ENCODE peak calls at places on chromosomes 4 and X, in five cellular contexts. One of them, this sample, is unnamed.

GRCh38 chr4:60619531-60620305 is 580.4 kb upstream of the ADGRL3 start:
- DNase-seq in GM04503: peak
- DNase-seq in mucosa of gallbladder: no peak
- DNase-seq in activated naive CD8-positive, alpha-beta T cell treated with anti-CD3 and anti-CD28 coated beads, Interleukin-2, amount 50 U/mL, for 24 hours: no peak
- DNase-seq in stimulated activated CD4-positive, alpha-beta T cell treated with anti-CD3 and anti-CD28 coated beads, TNF-alpha, amount 100 ng/mL, for 1 hour: no peak
- DNase-seq in this sample: peak

GRCh38 chrX:68929332-68930150 is 100.7 kb downstream of the EFNB1 start:
- DNase-seq in GM04503: no peak
- DNase-seq in mucosa of gallbladder: peak
- DNase-seq in activated naive CD8-positive, alpha-beta T cell treated with anti-CD3 and anti-CD28 coated beads, Interleukin-2, amount 50 U/mL, for 24 hours: no peak
- DNase-seq in stimulated activated CD4-positive, alpha-beta T cell treated with anti-CD3 and anti-CD28 coated beads, TNF-alpha, amount 100 ng/mL, for 1 hour: no peak
- DNase-seq in this sample: peak

GRCh38 chr4:27684501-27685077 is 823.9 kb downstream of the STIM2 start:
- DNase-seq in GM04503: peak
- DNase-seq in mucosa of gallbladder: peak
- DNase-seq in activated naive CD8-positive, alpha-beta T cell treated with anti-CD3 and anti-CD28 coated beads, Interleukin-2, amount 50 U/mL, for 24 hours: peak
- DNase-seq in stimulated activated CD4-positive, alpha-beta T cell treated with anti-CD3 and anti-CD28 coated beads, TNF-alpha, amount 100 ng/mL, for 1 hour: no peak
- DNase-seq in this sample: peak

GRCh38 chrX:42149786-42150185 is 226.4 kb upstream of the CASK start:
- DNase-seq in GM04503: peak
- DNase-seq in mucosa of gallbladder: no peak
- DNase-seq in activated naive CD8-positive, alpha-beta T cell treated with anti-CD3 and anti-CD28 coated beads, Interleukin-2, amount 50 U/mL, for 24 hours: no peak
- DNase-seq in stimulated activated CD4-positive, alpha-beta T cell treated with anti-CD3 and anti-CD28 coated beads, TNF-alpha, amount 100 ng/mL, for 1 hour: no peak
- DNase-seq in this sample: peak

GRCh38 chrX:9943420-9943819 is 23.7 kb upstream of the CLDN34 start:
- DNase-seq in GM04503: no peak
- DNase-seq in mucosa of gallbladder: no peak
- DNase-seq in activated naive CD8-positive, alpha-beta T cell treated with anti-CD3 and anti-CD28 coated beads, Interleukin-2, amount 50 U/mL, for 24 hours: no peak
- DNase-seq in stimulated activated CD4-positive, alpha-beta T cell treated with anti-CD3 and anti-CD28 coated beads, TNF-alpha, amount 100 ng/mL, for 1 hour: no peak
- DNase-seq in this sample: no peak

GRCh38 chr4:7976634-7977033 is 37.0 kb upstream of the AFAP1 start:
- DNase-seq in GM04503: no peak
- DNase-seq in mucosa of gallbladder: no peak
- DNase-seq in activated naive CD8-positive, alpha-beta T cell treated with anti-CD3 and anti-CD28 coated beads, Interleukin-2, amount 50 U/mL, for 24 hours: no peak
- DNase-seq in stimulated activated CD4-positive, alpha-beta T cell treated with anti-CD3 and anti-CD28 coated beads, TNF-alpha, amount 100 ng/mL, for 1 hour: no peak
- DNase-seq in this sample: no peak

GRCh38 chrX:124406294-124407013 is 60.1 kb downstream of the SH2D1A start:
- DNase-seq in GM04503: peak
- DNase-seq in mucosa of gallbladder: peak
- DNase-seq in activated naive CD8-positive, alpha-beta T cell treated with anti-CD3 and anti-CD28 coated beads, Interleukin-2, amount 50 U/mL, for 24 hours: peak
- DNase-seq in stimulated activated CD4-positive, alpha-beta T cell treated with anti-CD3 and anti-CD28 coated beads, TNF-alpha, amount 100 ng/mL, for 1 hour: peak
- DNase-seq in this sample: peak

GRCh38 chrX:129247642-129248041 is 275.6 kb downstream of the SMARCA1 start:
- DNase-seq in GM04503: no peak
- DNase-seq in mucosa of gallbladder: no peak
- DNase-seq in activated naive CD8-positive, alpha-beta T cell treated with anti-CD3 and anti-CD28 coated beads, Interleukin-2, amount 50 U/mL, for 24 hours: no peak
- DNase-seq in stimulated activated CD4-positive, alpha-beta T cell treated with anti-CD3 and anti-CD28 coated beads, TNF-alpha, amount 100 ng/mL, for 1 hour: no peak
- DNase-seq in this sample: no peak

GRCh38 chrX:70042399-70043371 is 7.1 kb downstream of the AWAT2 start:
- DNase-seq in GM04503: no peak
- DNase-seq in mucosa of gallbladder: peak
- DNase-seq in activated naive CD8-positive, alpha-beta T cell treated with anti-CD3 and anti-CD28 coated beads, Interleukin-2, amount 50 U/mL, for 24 hours: no peak
- DNase-seq in stimulated activated CD4-positive, alpha-beta T cell treated with anti-CD3 and anti-CD28 coated beads, TNF-alpha, amount 100 ng/mL, for 1 hour: no peak
- DNase-seq in this sample: no peak

GRCh38 chr4:184423003-184423686 is 51.2 kb downstream of the IRF2 start:
- DNase-seq in GM04503: no peak
- DNase-seq in mucosa of gallbladder: no peak
- DNase-seq in activated naive CD8-positive, alpha-beta T cell treated with anti-CD3 and anti-CD28 coated beads, Interleukin-2, amount 50 U/mL, for 24 hours: no peak
- DNase-seq in stimulated activated CD4-positive, alpha-beta T cell treated with anti-CD3 and anti-CD28 coated beads, TNF-alpha, amount 100 ng/mL, for 1 hour: no peak
- DNase-seq in this sample: no peak

GRCh38 chrX:119899125-119899524 is 3.4 kb downstream of the AKAP14 start:
- DNase-seq in GM04503: no peak
- DNase-seq in mucosa of gallbladder: no peak
- DNase-seq in activated naive CD8-positive, alpha-beta T cell treated with anti-CD3 and anti-CD28 coated beads, Interleukin-2, amount 50 U/mL, for 24 hours: no peak
- DNase-seq in stimulated activated CD4-positive, alpha-beta T cell treated with anti-CD3 and anti-CD28 coated beads, TNF-alpha, amount 100 ng/mL, for 1 hour: no peak
- DNase-seq in this sample: no peak

GRCh38 chrX:155334486-155335316 is at the start of gene CLIC2:
- DNase-seq in GM04503: peak
- DNase-seq in mucosa of gallbladder: no peak
- DNase-seq in activated naive CD8-positive, alpha-beta T cell treated with anti-CD3 and anti-CD28 coated beads, Interleukin-2, amount 50 U/mL, for 24 hours: no peak
- DNase-seq in stimulated activated CD4-positive, alpha-beta T cell treated with anti-CD3 and anti-CD28 coated beads, TNF-alpha, amount 100 ng/mL, for 1 hour: no peak
- DNase-seq in this sample: peak

GRCh38 chrX:6184900-6185515 is 43.7 kb downstream of the NLGN4X start:
- DNase-seq in GM04503: no peak
- DNase-seq in mucosa of gallbladder: peak
- DNase-seq in activated naive CD8-positive, alpha-beta T cell treated with anti-CD3 and anti-CD28 coated beads, Interleukin-2, amount 50 U/mL, for 24 hours: no peak
- DNase-seq in stimulated activated CD4-positive, alpha-beta T cell treated with anti-CD3 and anti-CD28 coated beads, TNF-alpha, amount 100 ng/mL, for 1 hour: no peak
- DNase-seq in this sample: no peak

GRCh38 chr4:168388890-168389289 is 70.3 kb upstream of the DDX60 start:
- DNase-seq in GM04503: no peak
- DNase-seq in mucosa of gallbladder: no peak
- DNase-seq in activated naive CD8-positive, alpha-beta T cell treated with anti-CD3 and anti-CD28 coated beads, Interleukin-2, amount 50 U/mL, for 24 hours: no peak
- DNase-seq in stimulated activated CD4-positive, alpha-beta T cell treated with anti-CD3 and anti-CD28 coated beads, TNF-alpha, amount 100 ng/mL, for 1 hour: no peak
- DNase-seq in this sample: peak

GRCh38 chr4:107658400-107659326 is 61.4 kb downstream of the PAPSS1 start:
- DNase-seq in GM04503: no peak
- DNase-seq in mucosa of gallbladder: no peak
- DNase-seq in activated naive CD8-positive, alpha-beta T cell treated with anti-CD3 and anti-CD28 coated beads, Interleukin-2, amount 50 U/mL, for 24 hours: no peak
- DNase-seq in stimulated activated CD4-positive, alpha-beta T cell treated with anti-CD3 and anti-CD28 coated beads, TNF-alpha, amount 100 ng/mL, for 1 hour: no peak
- DNase-seq in this sample: no peak

GRCh38 chr4:147110473-147110872 is 164.8 kb upstream of the TTC29 start:
- DNase-seq in GM04503: no peak
- DNase-seq in mucosa of gallbladder: no peak
- DNase-seq in activated naive CD8-positive, alpha-beta T cell treated with anti-CD3 and anti-CD28 coated beads, Interleukin-2, amount 50 U/mL, for 24 hours: no peak
- DNase-seq in stimulated activated CD4-positive, alpha-beta T cell treated with anti-CD3 and anti-CD28 coated beads, TNF-alpha, amount 100 ng/mL, for 1 hour: no peak
- DNase-seq in this sample: no peak

GRCh38 chrX:132745593-132745992 is 212.8 kb downstream of the HS6ST2 start:
- DNase-seq in GM04503: no peak
- DNase-seq in mucosa of gallbladder: no peak
- DNase-seq in activated naive CD8-positive, alpha-beta T cell treated with anti-CD3 and anti-CD28 coated beads, Interleukin-2, amount 50 U/mL, for 24 hours: no peak
- DNase-seq in stimulated activated CD4-positive, alpha-beta T cell treated with anti-CD3 and anti-CD28 coated beads, TNF-alpha, amount 100 ng/mL, for 1 hour: no peak
- DNase-seq in this sample: no peak

GRCh38 chr4:134622194-134622593 is 420.6 kb upstream of the PABPC4L start:
- DNase-seq in GM04503: no peak
- DNase-seq in mucosa of gallbladder: no peak
- DNase-seq in activated naive CD8-positive, alpha-beta T cell treated with anti-CD3 and anti-CD28 coated beads, Interleukin-2, amount 50 U/mL, for 24 hours: no peak
- DNase-seq in stimulated activated CD4-positive, alpha-beta T cell treated with anti-CD3 and anti-CD28 coated beads, TNF-alpha, amount 100 ng/mL, for 1 hour: no peak
- DNase-seq in this sample: no peak

GRCh38 chrX:52082578-52082977 is 13.6 kb upstream of the MAGED4B start:
- DNase-seq in GM04503: peak
- DNase-seq in mucosa of gallbladder: no peak
- DNase-seq in activated naive CD8-positive, alpha-beta T cell treated with anti-CD3 and anti-CD28 coated beads, Interleukin-2, amount 50 U/mL, for 24 hours: no peak
- DNase-seq in stimulated activated CD4-positive, alpha-beta T cell treated with anti-CD3 and anti-CD28 coated beads, TNF-alpha, amount 100 ng/mL, for 1 hour: no peak
- DNase-seq in this sample: peak

GRCh38 chr4:176387571-176387970 is 67.8 kb downstream of the SPCS3 start:
- DNase-seq in GM04503: no peak
- DNase-seq in mucosa of gallbladder: no peak
- DNase-seq in activated naive CD8-positive, alpha-beta T cell treated with anti-CD3 and anti-CD28 coated beads, Interleukin-2, amount 50 U/mL, for 24 hours: no peak
- DNase-seq in stimulated activated CD4-positive, alpha-beta T cell treated with anti-CD3 and anti-CD28 coated beads, TNF-alpha, amount 100 ng/mL, for 1 hour: no peak
- DNase-seq in this sample: no peak

GRCh38 chr4:32776435-32777203 is 2056.4 kb downstream of the PCDH7 start:
- DNase-seq in GM04503: no peak
- DNase-seq in mucosa of gallbladder: no peak
- DNase-seq in activated naive CD8-positive, alpha-beta T cell treated with anti-CD3 and anti-CD28 coated beads, Interleukin-2, amount 50 U/mL, for 24 hours: no peak
- DNase-seq in stimulated activated CD4-positive, alpha-beta T cell treated with anti-CD3 and anti-CD28 coated beads, TNF-alpha, amount 100 ng/mL, for 1 hour: no peak
- DNase-seq in this sample: no peak

GRCh38 chr4:21476753-21477152 is 471.8 kb downstream of the KCNIP4 start:
- DNase-seq in GM04503: no peak
- DNase-seq in mucosa of gallbladder: no peak
- DNase-seq in activated naive CD8-positive, alpha-beta T cell treated with anti-CD3 and anti-CD28 coated beads, Interleukin-2, amount 50 U/mL, for 24 hours: no peak
- DNase-seq in stimulated activated CD4-positive, alpha-beta T cell treated with anti-CD3 and anti-CD28 coated beads, TNF-alpha, amount 100 ng/mL, for 1 hour: no peak
- DNase-seq in this sample: no peak

This sample was measured in GM04504.